ENCODE peak calls at places on chromosomes 4 and X, in nine cellular contexts. Q is activated CD4-positive, CD25-positive, alpha-beta regulatory T cell; G is stimulated activated CD4-positive, alpha-beta T cell treated with anti-CD3 and anti-CD28 coated beads, Interleukin-1b, Interleukin-23, amount 100 ng/mL, for 1 hour; U is choroid plexus epithelial cell; H is CD8-positive, alpha-beta memory T cell; Y is heart left ventricle; B is germinal center; E is uterus; C is right atrium auricular region. I is an unnamed sample.

GRCh38 chr4:153408932-153409331 is 57.2 kb upstream of the TMEM131L start:
- DNase-seq in E (no peak), Y (no peak), U (no peak), H (no peak), B (no peak), Q (no peak), G (no peak), C (no peak), I (no peak)

GRCh38 chr4:72295966-72296557 is 264.3 kb downstream of the NPFFR2 start:
- DNase-seq in Y (no peak), C (no peak), B (peak; percentile 3), G (no peak), H (no peak), U (peak; percentile 84), E (no peak), Q (no peak), I (no peak)

GRCh38 chr4:116223059-116223732 is 862.2 kb downstream of the TRAM1L1 start:
- DNase-seq in G (no peak), B (no peak), H (no peak), U (no peak), Q (no peak), E (no peak), Y (no peak), C (no peak), I (no peak)

GRCh38 chrX:86148594-86148993 is 343 bp downstream of the DACH2 start:
- DNase-seq in H (no peak), B (no peak), Q (no peak), Y (no peak), C (no peak), U (no peak), G (no peak), E (no peak), I (no peak)

GRCh38 chrX:54695231-54695630 is 102.8 kb downstream of the ITIH6 start:
- DNase-seq in E (no peak), H (no peak), B (no peak), C (no peak), G (no peak), Q (no peak), U (peak; percentile 35), Y (no peak), I (no peak)

GRCh38 chr4:139530833-139531427 is 25.1 kb downstream of the SETD7 start:
- DNase-seq in C (no peak), Y (peak; percentile 30), G (peak; percentile 29), E (peak; percentile 31), Q (peak; percentile 9), B (peak; percentile 77), U (peak; percentile 63), H (peak; percentile 46), I (peak; percentile 55)

GRCh38 chr4:168183717-168184571 is 91.6 kb downstream of the ANXA10 start:
- DNase-seq in B (peak; percentile 5), U (peak; percentile 69), H (no peak), C (no peak), E (no peak), Q (no peak), G (no peak), Y (no peak), I (no peak)

GRCh38 chrX:77628294-77629025 is 157.6 kb downstream of the ATRX start:
- DNase-seq in H (no peak), B (no peak), E (no peak), U (peak; percentile 5), Y (no peak), C (no peak), Q (no peak), G (no peak), I (no peak)

GRCh38 chr4:40335508-40335860 is 351 bp downstream of the CHRNA9 start:
- DNase-seq in Y (no peak), Q (no peak), G (no peak), C (no peak), U (peak; percentile 26), B (no peak), H (no peak), E (no peak), I (no peak)

GRCh38 chr4:175540151-175540550 is 271.9 kb downstream of the GPM6A start:
- DNase-seq in C (no peak), E (no peak), Q (no peak), B (no peak), G (no peak), Y (no peak), H (no peak), U (no peak), I (no peak)

GRCh38 chr4:108953941-108954340 is 191.1 kb upstream of the ETNPPL start:
- DNase-seq in C (no peak), G (no peak), Y (no peak), U (no peak), E (no peak), B (no peak), H (no peak), Q (no peak), I (no peak)

I was measured in effector CD4-positive, alpha-beta T cell.